ENCODE peak calls at places on chromosomes 7 and 10, in nine cellular contexts. K, M, J, A, C, U, H, W and S are unnamed samples.

GRCh38 chr10:130027716-130028464 is 63.8 kb upstream of the EBF3 start:
- DNase-seq in K (no peak), M (no peak), J (no peak), A (no peak), C (no peak), U (no peak), H (peak; percentile 78), W (no peak), S (no peak)

GRCh38 chr7:102916881-102917280 is 4.1 kb downstream of the LRRC17 start:
- DNase-seq in K (peak; percentile 41), M (no peak), J (no peak), A (no peak), C (no peak), U (no peak), H (no peak), W (no peak), S (no peak)

GRCh38 chr10:102492983-102493382 is 9.5 kb downstream of the ACTR1A start:
- DNase-seq in K (no peak), M (no peak), J (no peak), A (no peak), C (peak; percentile 28), U (no peak), H (no peak), W (no peak), S (no peak)

GRCh38 chr7:157514306-157514705 is 177.5 kb downstream of the DNAJB6 start:
- DNase-seq in K (no peak), M (no peak), J (no peak), A (no peak), C (no peak), U (no peak), H (no peak), W (no peak), S (peak; percentile 76)

GRCh38 chr10:34116780-34117179 is 698.3 kb downstream of the PARD3 start:
- DNase-seq in K (no peak), M (no peak), J (no peak), A (no peak), C (no peak), U (no peak), H (no peak), W (no peak), S (no peak)

GRCh38 chr10:86815640-86816039 is 59.2 kb downstream of the BMPR1A start:
- DNase-seq in K (no peak), M (no peak), J (no peak), A (no peak), C (no peak), U (no peak), H (no peak), W (no peak), S (no peak)

GRCh38 chr10:70130878-70131559 is 1.6 kb downstream of the AIFM2 start:
- DNase-seq in K (peak; percentile 90), M (no peak), J (no peak), A (no peak), C (no peak), U (no peak), H (peak; percentile 66), W (no peak), S (no peak)

GRCh38 chr10:14621037-14621436 is 153.7 kb downstream of the FAM107B start:
- DNase-seq in K (no peak), M (no peak), J (no peak), A (no peak), C (no peak), U (no peak), H (no peak), W (no peak), S (no peak)

GRCh38 chr10:25933653-25934608 is at the start of gene MYO3A:
- DNase-seq in K (no peak), M (no peak), J (peak; percentile 3), A (peak; percentile 35), C (no peak), U (peak; percentile 35), H (no peak), W (no peak), S (no peak)

GRCh38 chr7:64541438-64542359 is 21.2 kb downstream of the ZNF680 start:
- DNase-seq in K (peak; percentile 77), M (no peak), J (no peak), A (no peak), C (no peak), U (no peak), H (peak; percentile 61), W (no peak), S (no peak)

GRCh38 chr7:105084581-105084980 is 70.6 kb downstream of the KMT2E start:
- DNase-seq in K (no peak), M (no peak), J (no peak), A (no peak), C (no peak), U (no peak), H (no peak), W (no peak), S (no peak)

GRCh38 chr10:46091834-46092522 is 45.9 kb upstream of the MSMB start:
- DNase-seq in K (no peak), M (no peak), J (no peak), A (no peak), C (no peak), U (no peak), H (no peak), W (no peak), S (peak; percentile 84)

GRCh38 chr10:88379575-88379974 is 203.5 kb downstream of the RNLS start:
- DNase-seq in K (peak; percentile 88), M (no peak), J (no peak), A (no peak), C (no peak), U (no peak), H (peak; percentile 82), W (no peak), S (no peak)

GRCh38 chr10:73232887-73233286 is 14.2 kb downstream of the DNAJC9 start:
- DNase-seq in K (peak; percentile 18), M (no peak), J (no peak), A (no peak), C (no peak), U (no peak), H (peak; percentile 6), W (no peak), S (no peak)
- TF ChIP-seq CTCF in K (peak; percentile 20), M (no peak), J (no peak), A (peak; percentile 40), C (no peak), U (no peak), H (no peak), W (no peak), S (peak; percentile 8)

GRCh38 chr7:90403174-90404113 is at the start of gene CLDN12:
- DNase-seq in K (peak; percentile 100), M (peak; percentile 86), J (peak; percentile 79), A (peak; percentile 71), C (peak; percentile 91), U (peak; percentile 53), H (peak; percentile 94), W (peak; percentile 88), S (peak; percentile 90)
- TF ChIP-seq CTCF in K (no peak), M (no peak), J (no peak), A (no peak), C (no peak), U (no peak), H (no peak), W (no peak), S (no peak)

DNA sequence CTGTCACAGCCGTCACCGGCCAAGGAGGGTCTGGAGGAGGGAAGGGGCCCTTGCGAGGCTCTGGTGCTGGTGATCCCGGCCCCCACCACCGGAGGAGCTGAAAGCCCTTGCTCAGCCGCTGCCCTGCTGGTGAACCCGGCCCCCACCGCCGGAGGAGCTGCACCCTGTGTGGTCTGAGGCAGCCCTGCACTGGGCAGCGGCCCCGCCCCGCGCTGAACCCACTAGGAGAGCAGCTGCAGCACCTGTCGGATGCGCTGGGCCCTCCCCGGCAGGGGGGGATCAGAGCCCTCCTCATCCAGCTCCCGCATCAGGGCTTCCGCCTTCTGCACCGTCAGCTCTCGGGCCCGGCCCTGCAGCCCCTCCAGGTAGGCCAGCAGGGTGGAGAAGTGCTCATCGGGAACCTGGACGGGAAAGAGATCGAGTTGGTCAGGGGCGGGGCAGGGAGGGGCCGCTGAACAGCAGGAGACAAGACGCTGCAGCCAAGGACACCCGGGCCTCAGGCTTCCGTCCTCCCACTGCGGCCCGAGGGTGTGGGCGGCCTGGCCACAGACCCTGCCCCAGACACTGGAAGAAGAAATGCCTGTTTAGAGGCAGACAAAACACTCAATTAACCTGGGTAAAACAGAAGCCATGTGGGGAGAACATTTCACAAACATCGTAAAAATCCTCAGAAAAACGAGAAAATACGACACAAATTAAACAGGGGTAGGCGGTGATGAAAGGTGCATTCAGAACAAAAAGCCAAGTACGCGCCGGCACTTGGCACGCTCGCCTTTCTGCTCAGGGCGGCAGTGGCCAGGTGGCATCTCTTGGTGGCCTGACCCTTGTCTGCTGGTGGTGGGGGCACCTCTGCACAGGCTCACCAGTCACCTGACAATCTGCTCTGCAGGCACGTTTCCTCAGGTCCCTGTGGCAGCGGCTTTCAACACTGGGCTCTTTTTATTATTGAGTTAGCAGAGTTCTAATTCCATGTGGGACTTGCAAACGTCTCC is 14.7 kb downstream of the CYP2W1 start:
- DNase-seq in K (no peak), M (no peak), J (no peak), A (no peak), C (no peak), U (no peak), H (no peak), W (no peak), S (no peak)
- TF ChIP-seq CTCF in K (no peak), M (no peak), J (no peak), A (peak; percentile 30), C (no peak), U (no peak), H (no peak), W (no peak), S (no peak)

DNA sequence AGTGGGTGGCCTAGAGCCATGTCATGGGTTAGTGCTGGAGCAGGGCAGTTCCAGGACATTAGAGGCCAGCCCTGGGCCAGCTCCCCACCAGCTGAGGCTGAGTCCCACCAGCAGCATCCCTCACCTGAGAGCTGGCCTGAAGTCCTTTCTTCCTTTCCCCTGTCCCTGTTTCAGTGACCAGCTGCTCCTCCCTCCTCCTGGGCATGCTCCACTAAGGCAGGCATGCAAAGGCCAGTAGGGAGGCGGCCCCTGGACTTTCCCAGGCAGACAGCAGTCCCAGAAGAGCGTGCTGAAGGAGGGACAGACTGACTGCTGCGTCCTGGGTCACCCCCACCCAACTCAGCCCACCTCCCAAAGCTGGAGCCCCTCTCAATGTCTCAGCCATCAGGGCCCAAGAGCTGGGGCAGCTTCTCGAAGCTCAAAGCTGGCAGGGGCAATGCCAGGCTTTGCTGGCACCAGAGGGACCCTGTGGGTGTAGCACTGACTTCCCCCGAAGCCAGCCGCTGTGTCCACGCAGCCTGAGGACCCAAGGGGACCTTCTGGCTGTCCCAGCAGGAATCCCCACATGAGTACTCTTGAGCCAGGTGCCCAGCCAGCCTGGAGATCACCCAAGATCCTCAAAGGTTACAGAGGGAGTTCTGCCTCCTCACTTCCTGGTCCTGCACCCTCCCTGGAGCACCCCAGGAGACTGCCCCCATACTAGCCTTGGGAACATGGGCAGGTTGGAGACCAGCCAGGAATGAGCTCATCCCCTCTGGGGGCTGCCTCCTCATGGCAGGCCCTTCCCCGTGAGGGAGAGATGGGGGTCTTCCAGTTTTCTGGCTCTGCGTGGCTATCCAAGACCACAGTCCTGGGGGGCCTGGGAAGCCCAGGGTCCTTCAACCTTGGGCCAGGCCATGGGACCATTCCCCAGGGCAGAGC is 35.2 kb upstream of the RET start:
- DNase-seq in K (no peak), M (no peak), J (no peak), A (no peak), C (no peak), U (peak; percentile 13), H (no peak), W (peak; percentile 7), S (peak; percentile 81)
- TF ChIP-seq CTCF in K (no peak), M (no peak), J (no peak), A (no peak), C (no peak), U (no peak), H (no peak), W (no peak), S (no peak)

GRCh38 chr10:61166489-61166888 is 222.5 kb upstream of the RHOBTB1 start:
- DNase-seq in K (no peak), M (no peak), J (no peak), A (no peak), C (no peak), U (no peak), H (no peak), W (no peak), S (no peak)
- TF ChIP-seq CTCF in K (no peak), M (no peak), J (no peak), A (no peak), C (no peak), U (no peak), H (no peak), W (no peak), S (no peak)